ENCODE peak calls at places on chromosomes 11 and 22, in four cellular contexts. A is IMR-90, K is endothelial cell of umbilical vein, G is K562. C is an unnamed sample.

GRCh38 chr11:2794947-2795346 is 90.6 kb downstream of the CDKN1C start:
- DNase-seq in A (no peak), K (no peak), G (no peak), C (no peak)

GRCh38 chr22:39518996-39519680 is 1.2 kb upstream of the ATF4 start:
- DNase-seq in A (peak; percentile 48), K (no peak), G (peak; percentile 52), C (no peak)

GRCh38 chr11:66438009-66438503 is 592 bp downstream of the MRPL11 start:
- DNase-seq in A (no peak), K (no peak), G (no peak), C (no peak)

GRCh38 chr11:75147191-75147874 is 3.6 kb upstream of the SLCO2B1 start:
- DNase-seq in A (no peak), K (no peak), G (no peak), C (no peak)

GRCh38 chr11:60844045-60844869 is 2.3 kb downstream of the CCDC86 start:
- DNase-seq in A (peak; percentile 56), K (no peak), G (peak; percentile 48), C (no peak)

GRCh38 chr11:45181595-45182550 is 35.4 kb downstream of the PRDM11 start:
- DNase-seq in A (no peak), K (peak; percentile 15), G (no peak), C (no peak)

GRCh38 chr22:19974935-19975706 is 33.5 kb upstream of the TXNRD2 start:
- DNase-seq in A (no peak), K (peak; percentile 68), G (peak; percentile 86), C (no peak)

GRCh38 chr11:2932850-2933251 is 3.6 kb upstream of the PHLDA2 start:
- DNase-seq in A (peak; percentile 46), K (peak; percentile 27), G (no peak), C (no peak)

GRCh38 chr22:45302047-45302446 is 7.7 kb upstream of the FAM118A start:
- DNase-seq in A (peak; percentile 88), K (peak; percentile 16), G (no peak), C (no peak)

GRCh38 chr22:32808038-32808445 is 6.5 kb downstream of the TIMP3 start:
- DNase-seq in A (no peak), K (no peak), G (no peak), C (no peak)

GRCh38 chr11:93905384-93905783 is 55.0 kb upstream of the VSTM5 start:
- DNase-seq in A (peak; percentile 68), K (no peak), G (no peak), C (peak; percentile 9)

GRCh38 chr22:23221351-23221804 is 41.1 kb downstream of the BCR start:
- DNase-seq in A (no peak), K (no peak), G (peak; percentile 58), C (no peak)

GRCh38 chr22:39959640-39960447 is at the start of gene TMA7B:
- DNase-seq in A (peak; percentile 75), K (peak; percentile 40), G (peak; percentile 52), C (peak; percentile 40)

GRCh38 chr11:64208796-64209562 is 2.5 kb downstream of the FERMT3 start:
- DNase-seq in A (no peak), K (no peak), G (no peak), C (no peak)

GRCh38 chr22:24437820-24438328 is 10.5 kb downstream of the ADORA2A start:
- DNase-seq in A (no peak), K (no peak), G (no peak), C (no peak)

GRCh38 chr11:76543006-76543703 is 98.3 kb downstream of the EMSY start:
- DNase-seq in A (peak; percentile 45), K (no peak), G (peak; percentile 12), C (peak; percentile 13)

GRCh38 chr11:70582886-70583641 is 184.7 kb downstream of the CTTN start:
- DNase-seq in A (no peak), K (no peak), G (no peak), C (no peak)

GRCh38 chr11:127616171-127616570 is 615.6 kb upstream of the KIRREL3 start:
- DNase-seq in A (no peak), K (no peak), G (no peak), C (no peak)

GRCh38 chr22:44405661-44406060 is 92.4 kb downstream of the RTL6 start:
- DNase-seq in A (no peak), K (no peak), G (no peak), C (no peak)

GRCh38 chr11:64542172-64543125 is 48.6 kb upstream of the SLC22A12 start:
- DNase-seq in A (no peak), K (no peak), G (no peak), C (peak; percentile 76)

GRCh38 chr22:49825436-49825835 is 2.2 kb downstream of the BRD1 start:
- DNase-seq in A (peak; percentile 66), K (peak; percentile 19), G (no peak), C (no peak)

GRCh38 chr22:30636226-30637077 is 871 bp downstream of the SLC35E4 start:
- DNase-seq in A (no peak), K (peak; percentile 31), G (no peak), C (no peak)

GRCh38 chr11:29916040-29916439 is 100.8 kb downstream of the KCNA4 start:
- DNase-seq in A (no peak), K (no peak), G (no peak), C (no peak)

GRCh38 chr11:34165786-34166557 is 60.5 kb downstream of the NAT10 start:
- DNase-seq in A (no peak), K (no peak), G (peak; percentile 42), C (no peak)

GRCh38 chr11:72228229-72228843 is 3.8 kb downstream of the INPPL1 start:
- DNase-seq in A (no peak), K (no peak), G (no peak), C (no peak)

GRCh38 chr22:48738204-48738980 is 1089.3 kb downstream of the BRD1 start:
- DNase-seq in A (no peak), K (no peak), G (no peak), C (no peak)

GRCh38 chr11:10309163-10310093 is 4.6 kb downstream of the ADM start:
- DNase-seq in A (peak; percentile 92), K (peak; percentile 67), G (peak; percentile 43), C (no peak)

GRCh38 chr11:68373810-68374501 is 61.6 kb downstream of the LRP5 start:
- DNase-seq in A (peak; percentile 15), K (peak; percentile 50), G (no peak), C (no peak)

GRCh38 chr22:37741312-37741795 is 44.5 kb downstream of the TRIOBP start:
- DNase-seq in A (peak; percentile 98), K (no peak), G (no peak), C (no peak)

GRCh38 chr11:47560431-47560830 is 5.0 kb upstream of the PTPMT1 start:
- DNase-seq in A (peak; percentile 44), K (no peak), G (no peak), C (no peak)

GRCh38 chr11:7579226-7579825 is 65.5 kb downstream of the PPFIBP2 start:
- DNase-seq in A (peak; percentile 57), K (no peak), G (no peak), C (no peak)

GRCh38 chr11:113979427-113979826 is 4.5 kb downstream of the HTR3A start:
- DNase-seq in A (no peak), K (no peak), G (no peak), C (no peak)

GRCh38 chr11:2271327-2272240 is 1.2 kb upstream of the ASCL2 start:
- DNase-seq in A (no peak), K (no peak), G (no peak), C (no peak)

GRCh38 chr22:31929126-31929928 is 15.0 kb upstream of the YWHAH start:
- DNase-seq in A (peak; percentile 51), K (no peak), G (no peak), C (no peak)

GRCh38 chr11:34926101-34926830 is 9.8 kb downstream of the PDHX start:
- DNase-seq in A (peak; percentile 62), K (peak; percentile 67), G (no peak), C (no peak)

GRCh38 chr11:66467034-66467659 is 442 bp downstream of the PELI3 start:
- DNase-seq in A (peak; percentile 15), K (peak; percentile 19), G (peak; percentile 62), C (no peak)

GRCh38 chr11:106619320-106619990 is 398.8 kb downstream of the GUCY1A2 start:
- DNase-seq in A (no peak), K (no peak), G (no peak), C (no peak)

GRCh38 chr11:106608677-106609076 is 409.6 kb downstream of the GUCY1A2 start:
- DNase-seq in A (peak; percentile 69), K (no peak), G (no peak), C (peak; percentile 4)

DNA sequence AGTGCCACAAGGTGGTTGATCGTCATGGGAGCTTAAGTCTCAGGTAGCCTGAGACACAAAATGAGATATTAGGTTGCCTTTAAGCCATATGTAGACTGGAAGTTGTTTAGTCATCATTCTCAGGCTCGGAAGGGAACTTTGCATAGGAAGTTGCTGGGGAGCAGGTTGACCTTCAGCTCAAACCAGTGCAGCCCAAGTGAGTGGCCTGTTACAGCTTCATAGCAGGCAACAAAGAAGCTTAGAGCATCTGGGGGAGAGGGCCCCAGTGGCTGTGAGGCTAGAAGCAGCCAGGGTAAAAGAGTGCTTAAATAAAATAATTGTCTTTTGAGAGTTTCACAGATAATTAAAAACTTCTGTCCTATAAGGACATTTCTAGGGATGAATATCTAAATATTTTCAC is 404.0 kb downstream of the GUCY1A2 start:
- DNase-seq in A (no peak), K (no peak), G (no peak), C (no peak)
- H3K9me1 ChIP-seq in A (no peaks in the 10 kb centered on the region), K (no peaks in the 10 kb centered on the region), G (no peaks in the 10 kb centered on the region), C (no peaks in the 10 kb centered on the region)

GRCh38 chr11:11558352-11558751 is 63.5 kb downstream of the GALNT18 start:
- DNase-seq in A (no peak), K (no peak), G (no peak), C (no peak)

GRCh38 chr11:11567862-11568650 is 53.7 kb downstream of the GALNT18 start:
- DNase-seq in A (peak; percentile 30), K (no peak), G (no peak), C (no peak)

GRCh38 chr11:11558826-11559225 is 63.0 kb downstream of the GALNT18 start:
- DNase-seq in A (no peak), K (no peak), G (no peak), C (no peak)

GRCh38 chr11:11568651-11569229 is 53.1 kb downstream of the GALNT18 start:
- DNase-seq in A (peak; percentile 2), K (no peak), G (no peak), C (peak; percentile 82)

DNA sequence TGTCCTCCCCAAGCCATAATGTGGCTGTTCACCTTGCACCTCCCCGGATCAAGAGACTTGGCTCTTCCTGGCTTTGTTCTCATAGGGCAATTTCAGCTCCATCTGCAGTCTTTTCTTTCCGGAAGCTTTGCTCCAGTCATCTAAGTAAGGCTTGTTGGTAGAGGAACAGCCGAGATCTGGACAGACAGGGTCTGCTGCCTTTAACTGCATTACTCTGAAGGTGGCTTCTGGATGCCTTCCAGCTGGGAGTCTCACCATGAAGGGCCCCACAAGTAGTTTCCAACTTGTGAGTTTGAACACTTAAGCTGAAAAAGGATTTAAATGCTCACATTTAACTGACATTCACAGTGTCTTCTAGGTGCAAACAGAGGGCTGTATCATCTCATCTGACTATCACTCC is 58.6 kb downstream of the GALNT18 start:
- DNase-seq in A (no peak), K (no peak), G (no peak), C (no peak)
- H3K4me2 ChIP-seq in A (no peak overlapping the region), K (no peak overlapping the region), G (no peak overlapping the region), C (no peak overlapping the region)

DNA sequence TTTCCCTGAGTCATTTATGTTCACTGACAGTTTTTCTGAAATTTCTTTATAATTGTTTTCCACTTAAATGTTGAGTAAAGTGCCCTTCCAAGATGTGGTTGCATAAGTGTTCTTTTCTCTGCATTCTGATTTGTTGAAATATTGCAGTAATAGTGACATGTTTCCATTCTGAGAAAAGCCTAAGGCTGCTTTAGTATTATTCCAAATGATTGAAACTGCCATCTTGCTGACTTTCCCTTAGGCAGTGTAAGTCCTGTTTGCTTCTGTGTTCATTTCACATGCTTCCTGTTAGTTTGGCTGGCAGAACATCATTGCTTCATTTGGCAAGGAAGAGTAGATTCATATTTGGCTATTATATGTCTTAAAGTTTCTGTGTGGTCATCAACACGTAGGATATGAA is 146.5 kb downstream of the ELP4 start:
- DNase-seq in A (peak; percentile 9), K (no peak), G (no peak), C (no peak)
- H3K27ac ChIP-seq in A (no peak overlapping the region), K (no peak overlapping the region), G (no peak overlapping the region), C (peak overlapping the region; percentile 37)

GRCh38 chr11:128843198-128843766 is 23.8 kb downstream of the KCNJ1 start:
- DNase-seq in A (no peak), K (peak; percentile 71), G (no peak), C (no peak)
- H3K9me1 ChIP-seq in A (no peaks in the 10 kb centered on the region), K (no peaks in the 10 kb centered on the region), G (no peaks in the 10 kb centered on the region), C (no peaks in the 10 kb centered on the region)